ENCODE peak calls at places on chromosome 17, in seven cellular contexts. L is breast epithelium, E is adrenal gland, H is Panc1, W is pancreas, B is right atrium auricular region, P is PC-9. I is an unnamed sample. For H3K36me3, the result is how much of the 10 kb centered on the place peaks cover.

GRCh38 chr17:41750866-41751265 is 16.4 kb upstream of the HAP1 start:
- DNase-seq in L (no peak), E (no peak), H (no peak), W (no peak), B (no peak), P (no peak), I (no peak)

GRCh38 chr17:4898927-4899326 is 409 bp upstream of the C17orf107 start:
- DNase-seq in L (no peak), E (no peak), H (no peak), W (no peak), B (no peak), P (no peak), I (no peak)

GRCh38 chr17:77458202-77459017 is 317.6 kb downstream of the SEC14L1 start:
- DNase-seq in L (no peak), E (no peak), H (no peak), W (no peak), B (no peak), P (no peak), I (no peak)

GRCh38 chr17:5049314-5049819 is 14.1 kb upstream of the SLC52A1 start:
- DNase-seq in L (no peak), E (no peak), H (no peak), W (no peak), B (no peak), P (no peak), I (no peak)

GRCh38 chr17:67136191-67137025 is 92.1 kb downstream of the CACNG1 start:
- DNase-seq in L (no peak), E (no peak), H (no peak), W (no peak), B (no peak), P (no peak), I (no peak)

GRCh38 chr17:40909755-40910154 is 24.7 kb upstream of the KRT20 start:
- DNase-seq in L (no peak), E (no peak), H (no peak), W (no peak), B (no peak), P (peak), I (peak)

GRCh38 chr17:9729034-9729650 is 62.2 kb downstream of the DHRS7C start:
- DNase-seq in L (peak), E (no peak), H (peak), W (no peak), B (no peak), P (peak), I (no peak)

GRCh38 chr17:7842380-7842949 is 8.4 kb downstream of the KDM6B start:
- DNase-seq in L (peak), E (peak), H (no peak), W (peak), B (peak), P (peak), I (peak)

GRCh38 chr17:48520631-48521045 is 10.2 kb downstream of the HOXB1 start:
- DNase-seq in L (no peak), E (no peak), H (no peak), W (no peak), B (no peak), P (peak), I (no peak)

GRCh38 chr17:75652934-75653549 is 13.9 kb downstream of the RECQL5 start:
- DNase-seq in L (no peak), E (no peak), H (no peak), W (no peak), B (no peak), P (no peak), I (peak)
- TF ChIP-seq CTCF in L (peak), E (peak), H (peak), W (peak), B (peak), P (peak), I (peak)

DNA sequence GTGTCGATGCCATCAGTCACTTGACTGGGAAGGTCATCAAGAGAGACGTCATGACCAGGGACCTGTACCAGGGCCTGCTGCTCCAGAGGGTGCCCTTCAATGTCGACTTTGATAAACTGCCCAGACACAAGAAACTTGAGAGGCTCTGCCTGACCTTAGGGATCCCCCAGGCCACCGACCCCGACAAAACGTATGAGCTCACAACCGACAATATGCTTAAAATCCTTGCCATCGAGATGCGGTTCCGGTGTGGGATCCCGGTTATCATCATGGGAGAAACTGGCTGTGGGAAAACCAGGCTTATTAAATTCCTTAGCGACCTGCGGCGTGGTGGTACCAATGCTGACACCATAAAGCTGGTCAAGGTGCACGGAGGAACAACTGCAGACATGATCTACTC is 69.6 kb upstream of the ENDOV start:
- DNase-seq in L (no peak), E (no peak), H (no peak), W (no peak), B (no peak), P (no peak), I (no peak)
- H3K36me3 ChIP-seq in L (under half), E (half or more), H (under half), W (half or more), B (half or more), P (under half), I (half or more)

GRCh38 chr17:63364944-63365343 is 81.2 kb downstream of the CYB561 start:
- DNase-seq in L (no peak), E (no peak), H (no peak), W (no peak), B (no peak), P (no peak), I (no peak)
- TF ChIP-seq CTCF in L (no peak), E (no peak), H (no peak), W (no peak), B (no peak), P (no peak), I (no peak)

DNA sequence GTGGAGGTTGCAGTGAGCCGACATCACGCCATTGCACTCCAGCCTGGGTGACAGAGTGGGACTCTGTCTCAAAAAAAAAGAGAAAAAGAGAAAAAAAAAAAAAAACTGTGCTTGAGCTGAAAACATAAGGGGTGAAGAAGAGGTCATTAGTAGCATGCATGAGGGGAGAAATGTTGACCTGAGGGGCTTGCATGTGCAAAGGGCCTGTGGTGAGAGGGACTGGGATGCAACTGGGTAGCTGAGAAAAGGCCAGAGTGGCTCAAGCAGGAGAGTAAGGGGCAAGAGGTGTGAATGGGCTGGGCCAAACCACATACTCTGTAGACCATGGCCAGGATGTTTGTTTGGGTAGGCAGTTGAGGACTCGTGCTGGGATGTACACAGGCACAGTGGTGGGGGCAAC is 3.4 kb downstream of the KIF19 start:
- DNase-seq in L (no peak), E (no peak), H (no peak), W (no peak), B (no peak), P (no peak), I (no peak)
- H3K36me3 ChIP-seq in L (under half), E (under half), H (under half), W (under half), B (under half), P (under half), I (under half)

GRCh38 chr17:81869221-81870154 is 1.6 kb downstream of the ARHGDIA start:
- DNase-seq in L (no peak), E (no peak), H (no peak), W (peak), B (no peak), P (no peak), I (peak)

GRCh38 chr17:81868674-81869220 is 2.4 kb downstream of the ARHGDIA start:
- DNase-seq in L (no peak), E (peak), H (no peak), W (peak), B (no peak), P (peak), I (peak)

GRCh38 chr17:81870978-81871386 is at the start of gene ARHGDIA:
- DNase-seq in L (no peak), E (no peak), H (no peak), W (no peak), B (no peak), P (no peak), I (no peak)

GRCh38 chr17:81870155-81870977 is 771 bp downstream of the ARHGDIA start:
- DNase-seq in L (no peak), E (peak), H (no peak), W (peak), B (no peak), P (no peak), I (peak)

GRCh38 chr17:81871387-81872120 is 417 bp upstream of the ARHGDIA start:
- DNase-seq in L (peak), E (peak), H (no peak), W (peak), B (peak), P (peak), I (peak)
- TF ChIP-seq CTCF in L (no peak), E (peak), H (no peak), W (no peak), B (no peak), P (no peak), I (peak)

GRCh38 chr17:16040710-16041251 is 41.2 kb downstream of the TTC19 start:
- DNase-seq in L (peak), E (peak), H (no peak), W (no peak), B (no peak), P (no peak), I (peak)

GRCh38 chr17:16036261-16036660 is 36.6 kb downstream of the TTC19 start:
- DNase-seq in L (no peak), E (no peak), H (no peak), W (no peak), B (no peak), P (no peak), I (no peak)

GRCh38 chr17:16033729-16034349 is 34.2 kb downstream of the TTC19 start:
- DNase-seq in L (no peak), E (no peak), H (no peak), W (no peak), B (no peak), P (no peak), I (no peak)

GRCh38 chr17:16037636-16038035 is 38.0 kb downstream of the TTC19 start:
- DNase-seq in L (no peak), E (no peak), H (no peak), W (no peak), B (no peak), P (no peak), I (peak)
- H3K36me3 ChIP-seq in L (under half), E (under half), H (under half), W (under half), B (half or more), P (under half), I (half or more)

GRCh38 chr17:63406689-63407330 is 39.3 kb downstream of the CYB561 start:
- DNase-seq in L (peak), E (peak), H (peak), W (no peak), B (peak), P (peak), I (peak)
- TF ChIP-seq CTCF in L (peak), E (peak), H (peak), W (peak), B (peak), P (peak), I (peak)

GRCh38 chr17:50507871-50508572 is at the start of gene MYCBPAP:
- DNase-seq in L (peak), E (peak), H (no peak), W (peak), B (peak), P (no peak), I (peak)
- H3K36me3 ChIP-seq in L (under half), E (under half), H (under half), W (under half), B (under half), P (under half), I (under half)

GRCh38 chr17:12592941-12593340 is 72.7 kb upstream of the MYOCD start:
- DNase-seq in L (no peak), E (no peak), H (no peak), W (no peak), B (no peak), P (no peak), I (no peak)
- TF ChIP-seq CTCF in L (no peak), E (no peak), H (no peak), W (no peak), B (no peak), P (no peak), I (no peak)

GRCh38 chr17:78676415-78677302 is 99.5 kb upstream of the DNAH17 start:
- DNase-seq in L (no peak), E (no peak), H (no peak), W (no peak), B (no peak), P (no peak), I (no peak)
- H3K36me3 ChIP-seq in L (under half), E (half or more), H (under half), W (under half), B (half or more), P (under half), I (under half)

I was measured in brain microvascular endothelial cell.